ENCODE peak calls at places on chromosomes 12 and 14, in nine cellular contexts. One of them, this sample, is unnamed.

GRCh38 chr12:48998497-48999353 is 450 bp downstream of the DDN start:
- DNase-seq in HT1080: no peak
- DNase-seq in pons: no peak
- DNase-seq in Caco-2: peak; percentile 38
- DNase-seq in T-helper 2 cell: no peak
- DNase-seq in fibroblast of lung: peak; percentile 26
- DNase-seq in GM18507: no peak
- DNase-seq in K562: peak; percentile 59
- DNase-seq in heart left ventricle: peak; percentile 40
- DNase-seq in this sample: peak; percentile 43

GRCh38 chr12:94509317-94509716 is 49.6 kb upstream of the CEP83 start:
- DNase-seq in HT1080: no peak
- DNase-seq in pons: no peak
- DNase-seq in Caco-2: no peak
- DNase-seq in T-helper 2 cell: no peak
- DNase-seq in fibroblast of lung: no peak
- DNase-seq in GM18507: no peak
- DNase-seq in K562: no peak
- DNase-seq in heart left ventricle: no peak
- DNase-seq in this sample: no peak

GRCh38 chr14:72634910-72635647 is 258.8 kb downstream of the DPF3 start:
- DNase-seq in HT1080: no peak
- DNase-seq in pons: no peak
- DNase-seq in Caco-2: no peak
- DNase-seq in T-helper 2 cell: no peak
- DNase-seq in fibroblast of lung: no peak
- DNase-seq in GM18507: no peak
- DNase-seq in K562: no peak
- DNase-seq in heart left ventricle: no peak
- DNase-seq in this sample: no peak

GRCh38 chr14:59333668-59334067 is 131.5 kb downstream of the GPR135 start:
- DNase-seq in HT1080: peak; percentile 46
- DNase-seq in pons: peak; percentile 47
- DNase-seq in Caco-2: peak; percentile 59
- DNase-seq in T-helper 2 cell: no peak
- DNase-seq in fibroblast of lung: peak; percentile 96
- DNase-seq in GM18507: no peak
- DNase-seq in K562: no peak
- DNase-seq in heart left ventricle: no peak
- DNase-seq in this sample: no peak

GRCh38 chr12:49577589-49578315 is 9.8 kb upstream of the MCRS1 start:
- DNase-seq in HT1080: no peak
- DNase-seq in pons: no peak
- DNase-seq in Caco-2: no peak
- DNase-seq in T-helper 2 cell: no peak
- DNase-seq in fibroblast of lung: no peak
- DNase-seq in GM18507: no peak
- DNase-seq in K562: no peak
- DNase-seq in heart left ventricle: no peak
- DNase-seq in this sample: no peak

GRCh38 chr14:23530360-23531055 is 21.1 kb downstream of the ZFHX2 start:
- DNase-seq in HT1080: no peak
- DNase-seq in pons: no peak
- DNase-seq in Caco-2: no peak
- DNase-seq in T-helper 2 cell: no peak
- DNase-seq in fibroblast of lung: no peak
- DNase-seq in GM18507: no peak
- DNase-seq in K562: no peak
- DNase-seq in heart left ventricle: no peak
- DNase-seq in this sample: no peak

GRCh38 chr12:6919588-6919987 is 5.2 kb downstream of the ENO2 start:
- DNase-seq in HT1080: no peak
- DNase-seq in pons: no peak
- DNase-seq in Caco-2: no peak
- DNase-seq in T-helper 2 cell: no peak
- DNase-seq in fibroblast of lung: no peak
- DNase-seq in GM18507: no peak
- DNase-seq in K562: no peak
- DNase-seq in heart left ventricle: no peak
- DNase-seq in this sample: no peak

GRCh38 chr12:99367181-99367580 is 280.4 kb upstream of the GARIN6 start:
- DNase-seq in HT1080: no peak
- DNase-seq in pons: no peak
- DNase-seq in Caco-2: no peak
- DNase-seq in T-helper 2 cell: no peak
- DNase-seq in fibroblast of lung: no peak
- DNase-seq in GM18507: no peak
- DNase-seq in K562: no peak
- DNase-seq in heart left ventricle: no peak
- DNase-seq in this sample: no peak

GRCh38 chr14:85534435-85534834 is 4.5 kb downstream of the FLRT2 start:
- DNase-seq in HT1080: peak; percentile 20
- DNase-seq in pons: no peak
- DNase-seq in Caco-2: no peak
- DNase-seq in T-helper 2 cell: no peak
- DNase-seq in fibroblast of lung: peak; percentile 25
- DNase-seq in GM18507: no peak
- DNase-seq in K562: no peak
- DNase-seq in heart left ventricle: no peak
- DNase-seq in this sample: no peak

GRCh38 chr12:39095636-39096330 is 190.4 kb upstream of the CPNE8 start:
- DNase-seq in HT1080: no peak
- DNase-seq in pons: no peak
- DNase-seq in Caco-2: peak; percentile 15
- DNase-seq in T-helper 2 cell: no peak
- DNase-seq in fibroblast of lung: no peak
- DNase-seq in GM18507: no peak
- DNase-seq in K562: no peak
- DNase-seq in heart left ventricle: no peak
- DNase-seq in this sample: no peak

GRCh38 chr12:94618995-94619695 is 31.2 kb downstream of the TMCC3 start:
- DNase-seq in HT1080: peak; percentile 98
- DNase-seq in pons: no peak
- DNase-seq in Caco-2: no peak
- DNase-seq in T-helper 2 cell: no peak
- DNase-seq in fibroblast of lung: peak; percentile 91
- DNase-seq in GM18507: no peak
- DNase-seq in K562: no peak
- DNase-seq in heart left ventricle: no peak
- DNase-seq in this sample: no peak

GRCh38 chr12:53286448-53286847 is 8.9 kb upstream of the PFDN5 start:
- DNase-seq in HT1080: no peak
- DNase-seq in pons: no peak
- DNase-seq in Caco-2: no peak
- DNase-seq in T-helper 2 cell: no peak
- DNase-seq in fibroblast of lung: no peak
- DNase-seq in GM18507: no peak
- DNase-seq in K562: no peak
- DNase-seq in heart left ventricle: no peak
- DNase-seq in this sample: no peak